ENCODE peak calls at places on chromosomes 12 and 14, in seven cellular contexts. M is epithelial cell of proximal tubule; F is astrocyte of the hippocampus; A is tibial nerve; J is AML-193; W is CD4-positive, alpha-beta memory T cell; U is GM23338. E is an unnamed sample.

GRCh38 chr12:18148961-18149360 is 59.0 kb upstream of the RERGL start:
- DNase-seq in F (peak; percentile 13), M (no peak), W (no peak), J (no peak), A (no peak), U (no peak), E (no peak)

GRCh38 chr12:70756118-70756517 is 118.9 kb upstream of the PTPRB start:
- DNase-seq in W (no peak), U (no peak), M (peak; percentile 40), A (no peak), J (no peak), F (peak; percentile 53), E (no peak)

GRCh38 chr12:117098361-117099217 is 627 bp downstream of the TESC start:
- DNase-seq in A (no peak), M (no peak), W (peak; percentile 33), J (no peak), U (peak; percentile 60), F (no peak), E (no peak)

GRCh38 chr12:94405378-94406116 is 54.1 kb downstream of the CEP83 start:
- DNase-seq in U (no peak), W (no peak), F (no peak), J (no peak), A (no peak), M (no peak), E (no peak)

GRCh38 chr12:49664167-49664566 is 40.8 kb downstream of the PRPF40B start:
- DNase-seq in W (no peak), J (no peak), F (no peak), M (no peak), U (no peak), A (no peak), E (no peak)

GRCh38 chr12:31651893-31652521 is 7.5 kb upstream of the ETFBKMT start:
- DNase-seq in M (no peak), U (no peak), J (no peak), F (no peak), A (no peak), W (no peak), E (no peak)

GRCh38 chr14:64745511-64746041 is 41.4 kb downstream of the PLEKHG3 start:
- DNase-seq in A (no peak), M (peak; percentile 61), W (no peak), U (peak; percentile 52), J (no peak), F (no peak), E (no peak)

GRCh38 chr12:113609692-113610469 is 138.2 kb upstream of the LHX5 start:
- DNase-seq in A (no peak), J (no peak), M (no peak), F (no peak), W (no peak), U (peak; percentile 81), E (no peak)

GRCh38 chr14:72888636-72889201 is 5.2 kb downstream of the DPF3 start:
- DNase-seq in U (no peak), A (no peak), F (peak; percentile 72), J (no peak), W (no peak), M (no peak), E (no peak)

GRCh38 chr12:52222692-52223091 is 10.4 kb upstream of the KRT7 start:
- DNase-seq in A (no peak), F (no peak), W (no peak), U (no peak), M (no peak), J (no peak), E (no peak)

GRCh38 chr14:29637406-29637805 is 290.2 kb downstream of the PRKD1 start:
- DNase-seq in J (no peak), U (no peak), W (no peak), A (peak; percentile 81), F (peak; percentile 94), M (peak; percentile 23), E (no peak)

E was measured in T-helper 17 cell.